ENCODE peak calls at places on chromosomes 11 and 22, in five cellular contexts. J is psoas muscle, T is colonic mucosa, K is mammary epithelial cell, U is AG04449. W is an unnamed sample.

GRCh38 chr11:120203626-120204025 is 7.2 kb upstream of the OAF start:
- DNase-seq in J (no peak), T (no peak), K (no peak), U (no peak), W (no peak)

GRCh38 chr22:26513852-26514251 is 1.6 kb upstream of the TFIP11 start:
- DNase-seq in J (no peak), T (no peak), K (no peak), U (no peak), W (no peak)

GRCh38 chr11:45026835-45027234 is 76.2 kb upstream of the TP53I11 start:
- DNase-seq in J (no peak), T (no peak), K (no peak), U (no peak), W (no peak)

GRCh38 chr11:8318536-8318935 is 54.9 kb upstream of the LMO1 start:
- DNase-seq in J (no peak), T (no peak), K (no peak), U (no peak), W (no peak)

GRCh38 chr11:125750629-125751028 is 4.5 kb downstream of the PATE1 start:
- DNase-seq in J (no peak), T (no peak), K (no peak), U (no peak), W (no peak)

GRCh38 chr11:90208857-90209256 is 14.0 kb downstream of the CHORDC1 start:
- DNase-seq in J (no peak), T (no peak), K (no peak), U (no peak), W (no peak)

GRCh38 chr11:31799036-31799793 is 11.9 kb downstream of the PAX6 start:
- DNase-seq in J (no peak), T (no peak), K (no peak), U (no peak), W (no peak)

GRCh38 chr22:37519268-37520195 is at the start of gene CARD10:
- DNase-seq in J (no peak), T (peak), K (peak), U (no peak), W (peak)

GRCh38 chr11:64835616-64836447 is 8.6 kb downstream of the CDC42BPG start:
- DNase-seq in J (no peak), T (no peak), K (no peak), U (no peak), W (peak)

GRCh38 chr11:107741044-107741823 is 29.4 kb upstream of the SLN start:
- DNase-seq in J (no peak), T (no peak), K (peak), U (no peak), W (no peak)

GRCh38 chr11:99632969-99633368 is 612.2 kb downstream of the CNTN5 start:
- DNase-seq in J (no peak), T (no peak), K (no peak), U (no peak), W (no peak)

GRCh38 chr11:35927730-35928129 is 16.1 kb upstream of the LDLRAD3 start:
- DNase-seq in J (peak), T (peak), K (peak), U (no peak), W (no peak)

GRCh38 chr11:20754957-20755356 is 85.6 kb downstream of the NELL1 start:
- DNase-seq in J (no peak), T (no peak), K (peak), U (no peak), W (no peak)

GRCh38 chr11:61254403-61255025 is 13.5 kb downstream of the PGA5 start:
- DNase-seq in J (peak), T (peak), K (peak), U (no peak), W (peak)

GRCh38 chr22:40022536-40023225 is 27.9 kb downstream of the FAM83F start:
- DNase-seq in J (no peak), T (peak), K (peak), U (no peak), W (no peak)

GRCh38 chr11:65221026-65221425 is 39.3 kb downstream of the CAPN1 start:
- DNase-seq in J (no peak), T (no peak), K (no peak), U (no peak), W (no peak)

GRCh38 chr11:33898957-33899356 is 7.1 kb upstream of the LMO2 start:
- DNase-seq in J (no peak), T (no peak), K (no peak), U (no peak), W (no peak)

GRCh38 chr22:46068908-46069481 is 81.3 kb upstream of the PPARA start:
- DNase-seq in J (peak), T (no peak), K (peak), U (peak), W (no peak)

GRCh38 chr22:46738961-46739870 is 1.2 kb upstream of the CERK start:
- DNase-seq in J (peak), T (peak), K (no peak), U (no peak), W (peak)

GRCh38 chr11:92838655-92839334 is 130.7 kb upstream of the MTNR1B start:
- DNase-seq in J (no peak), T (no peak), K (no peak), U (no peak), W (no peak)

GRCh38 chr11:112227002-112227401 is 774 bp downstream of the PTS start:
- DNase-seq in J (no peak), T (no peak), K (peak), U (no peak), W (peak)

GRCh38 chr22:21624120-21624879 is 5.5 kb downstream of the YDJC start:
- DNase-seq in J (peak), T (peak), K (peak), U (no peak), W (peak)

GRCh38 chr22:49975543-49976389 is 15.2 kb downstream of the PIM3 start:
- DNase-seq in J (peak), T (peak), K (no peak), U (no peak), W (no peak)

GRCh38 chr11:129141748-129142475 is 50.2 kb downstream of the ARHGAP32 start:
- DNase-seq in J (no peak), T (no peak), K (peak), U (no peak), W (no peak)

GRCh38 chr11:28697920-28698827 is 590.0 kb downstream of the METTL15 start:
- DNase-seq in J (peak), T (peak), K (peak), U (no peak), W (no peak)

GRCh38 chr22:41528938-41529561 is 15.2 kb downstream of the POLR3H start:
- DNase-seq in J (no peak), T (no peak), K (no peak), U (no peak), W (no peak)
- H3K4me3 ChIP-seq in J (no peak), T (no peak), K (no peak), U (no peak), W (no peak)

GRCh38 chr11:122883682-122883981 is 1.1 kb downstream of the JHY start:
- DNase-seq in J (no peak), T (no peak), K (no peak), U (no peak), W (no peak)
- H3K4me3 ChIP-seq in J (peak), T (peak), K (peak), U (peak), W (peak)

DNA sequence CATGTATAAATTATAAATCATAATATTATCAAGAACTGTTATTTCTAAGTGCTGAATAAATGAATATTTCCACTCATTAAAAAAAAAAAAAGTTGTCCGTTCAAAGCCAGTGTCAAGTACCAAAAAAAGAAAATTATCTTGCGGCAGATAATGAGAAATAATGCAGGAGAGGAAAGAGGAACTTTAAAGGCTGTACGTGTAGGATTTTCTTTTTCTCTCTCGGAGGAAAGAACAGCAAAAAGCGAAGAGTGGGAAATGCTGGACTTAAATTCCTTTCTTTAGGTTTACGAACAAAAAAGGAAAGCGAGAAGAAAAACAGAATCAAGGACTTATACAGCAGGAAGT is 999 bp upstream of the CCDC83 start:
- DNase-seq in J (no peak), T (no peak), K (no peak), U (no peak), W (no peak)
- H3K4me3 ChIP-seq in J (peak), T (peak), K (peak), U (peak), W (peak)

DNA sequence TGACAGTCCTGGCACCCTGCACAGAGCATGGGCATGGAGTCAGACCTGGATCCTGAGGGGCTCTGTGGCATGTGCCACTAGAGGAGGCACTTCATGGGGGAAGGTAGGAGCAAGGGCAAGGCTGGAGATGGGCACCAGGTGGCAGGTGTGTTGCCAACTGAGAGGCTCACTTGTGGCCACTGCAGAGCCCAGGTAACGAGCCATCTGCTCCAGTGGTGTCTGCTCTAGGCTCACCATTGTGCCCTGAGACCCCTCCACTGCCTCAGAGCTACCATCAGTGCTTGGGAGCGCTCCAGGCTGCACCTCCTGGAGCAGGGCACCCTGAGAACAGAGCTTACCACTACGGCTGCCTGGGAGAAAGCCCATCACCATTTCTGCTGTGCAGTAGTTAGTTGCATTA is 1.3 kb upstream of the ZDHHC8 start:
- DNase-seq in J (no peak), T (no peak), K (no peak), U (no peak), W (peak)
- H3K4me3 ChIP-seq in J (no peak), T (no peak), K (no peak), U (no peak), W (no peak)

DNA sequence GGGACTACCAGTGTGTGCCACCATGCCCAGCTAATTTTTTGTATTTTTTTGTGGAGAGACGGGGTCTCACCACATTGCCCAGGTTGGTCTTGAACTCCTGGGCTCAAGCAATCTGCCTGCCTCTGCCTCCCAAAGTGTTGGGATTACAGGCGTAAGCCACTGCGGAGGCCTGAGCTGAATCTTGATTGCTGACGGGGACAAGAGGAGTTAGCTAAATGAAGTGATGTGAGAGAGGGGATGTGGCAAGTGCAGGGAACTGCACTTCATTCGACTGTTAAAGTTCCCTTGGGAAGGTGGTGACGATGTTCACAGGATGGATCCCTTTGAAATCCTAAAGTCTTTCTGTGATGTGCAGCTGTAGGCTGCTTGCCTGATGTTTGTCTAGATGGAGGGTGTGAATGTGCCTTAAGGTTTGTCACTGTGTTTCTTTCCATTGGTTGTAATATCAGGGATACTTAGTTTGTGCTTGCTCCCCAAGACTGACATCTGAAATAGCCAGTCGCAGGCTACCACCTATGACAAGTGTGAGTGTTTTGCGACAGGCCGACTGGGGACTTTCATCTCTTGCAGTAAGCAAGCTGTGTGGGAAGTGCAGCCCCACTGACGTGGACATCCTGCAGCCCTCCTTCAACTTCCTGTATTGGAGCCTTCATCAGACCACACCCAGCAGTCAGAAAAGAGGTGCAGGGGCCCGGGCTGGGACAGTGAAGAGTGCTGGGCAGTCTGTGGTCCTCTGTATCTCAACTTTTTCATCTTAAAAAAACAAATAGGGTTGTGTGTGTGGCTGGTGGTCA is 19.6 kb upstream of the CCDC134 start:
- DNase-seq in J (peak), T (peak), K (no peak), U (no peak), W (peak)
- H3K4me3 ChIP-seq in J (no peak), T (peak), K (no peak), U (no peak), W (peak)

GRCh38 chr11:43129329-43129728 is 182.5 kb upstream of the API5 start:
- DNase-seq in J (no peak), T (no peak), K (no peak), U (no peak), W (no peak)

GRCh38 chr11:43135966-43136534 is 175.7 kb upstream of the API5 start:
- DNase-seq in J (no peak), T (no peak), K (no peak), U (no peak), W (no peak)

GRCh38 chr11:43130616-43131015 is 181.2 kb upstream of the API5 start:
- DNase-seq in J (no peak), T (peak), K (no peak), U (no peak), W (no peak)
- H3K4me3 ChIP-seq in J (no peak), T (no peak), K (no peak), U (no peak), W (no peak)

DNA sequence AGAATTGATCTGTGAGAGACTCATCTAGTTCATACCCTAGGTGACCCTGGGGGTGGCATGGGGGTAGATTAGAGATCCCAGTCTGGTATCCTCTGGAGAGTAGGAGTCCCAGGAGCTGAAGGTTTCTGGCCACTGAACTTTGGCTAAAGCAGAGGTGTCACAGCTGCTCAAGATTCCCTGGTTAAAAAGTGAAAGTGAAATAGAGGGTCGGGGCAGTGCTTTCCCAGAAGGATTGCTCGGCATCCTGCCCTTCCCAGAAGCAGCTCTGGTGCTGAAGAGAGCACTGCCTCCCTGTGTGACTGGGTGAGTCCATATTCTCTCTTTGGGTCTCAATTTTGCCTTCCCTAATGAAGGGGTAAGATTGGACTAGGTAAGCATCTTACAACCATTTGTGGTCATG is 651 bp downstream of the IL18BP start:
- DNase-seq in J (no peak), T (no peak), K (no peak), U (no peak), W (no peak)
- H3K4me3 ChIP-seq in J (peak), T (no peak), K (no peak), U (no peak), W (peak)

GRCh38 chr11:123135863-123136446 is 59.1 kb downstream of the CLMP start:
- DNase-seq in J (no peak), T (no peak), K (no peak), U (no peak), W (no peak)

GRCh38 chr11:123143476-123143875 is 51.6 kb downstream of the CLMP start:
- DNase-seq in J (no peak), T (no peak), K (no peak), U (no peak), W (no peak)

GRCh38 chr11:123132881-123133280 is 62.2 kb downstream of the CLMP start:
- DNase-seq in J (no peak), T (no peak), K (no peak), U (no peak), W (no peak)

GRCh38 chr11:123139206-123139605 is 55.8 kb downstream of the CLMP start:
- DNase-seq in J (no peak), T (no peak), K (no peak), U (no peak), W (no peak)

DNA sequence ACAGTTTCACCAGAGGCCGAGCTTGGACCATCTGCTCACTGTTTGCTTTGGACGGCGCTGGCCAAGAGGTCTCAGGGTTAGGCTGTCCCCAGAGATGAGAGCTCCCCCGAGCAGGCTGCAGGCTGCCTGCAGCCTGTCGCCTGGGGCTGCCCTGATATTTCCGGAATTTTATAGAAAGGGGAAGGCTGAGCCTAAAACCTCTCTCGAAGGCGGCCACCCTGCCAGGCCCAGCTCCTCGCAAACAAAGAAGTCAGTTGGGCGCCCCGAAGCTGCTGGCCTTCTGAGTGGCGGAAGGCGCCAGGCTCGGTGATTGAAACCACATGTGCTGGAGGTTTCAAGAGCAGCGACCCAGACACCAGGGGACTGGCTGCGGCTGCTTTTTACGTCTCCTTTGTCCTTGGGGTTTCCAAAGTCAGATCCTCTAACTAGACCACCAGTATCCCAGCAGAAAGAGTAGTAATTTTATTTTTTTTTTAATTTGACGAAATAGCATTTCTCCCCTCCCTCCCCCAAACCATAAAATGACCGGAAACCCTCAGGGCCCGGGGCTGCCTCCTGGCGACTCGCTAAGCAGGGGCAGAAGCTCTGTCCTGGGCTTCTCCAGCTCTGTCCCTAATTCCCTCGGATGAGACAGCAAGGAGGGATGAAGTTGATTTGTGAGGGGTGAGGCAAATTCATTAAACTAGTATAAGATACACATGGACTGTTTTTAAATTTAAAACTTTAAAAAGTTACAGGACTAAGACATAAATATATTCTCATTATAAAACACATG is 57.4 kb downstream of the CLMP start:
- DNase-seq in J (peak), T (peak), K (no peak), U (no peak), W (no peak)
- H3K4me3 ChIP-seq in J (peak), T (no peak), K (no peak), U (peak), W (no peak)

DNA sequence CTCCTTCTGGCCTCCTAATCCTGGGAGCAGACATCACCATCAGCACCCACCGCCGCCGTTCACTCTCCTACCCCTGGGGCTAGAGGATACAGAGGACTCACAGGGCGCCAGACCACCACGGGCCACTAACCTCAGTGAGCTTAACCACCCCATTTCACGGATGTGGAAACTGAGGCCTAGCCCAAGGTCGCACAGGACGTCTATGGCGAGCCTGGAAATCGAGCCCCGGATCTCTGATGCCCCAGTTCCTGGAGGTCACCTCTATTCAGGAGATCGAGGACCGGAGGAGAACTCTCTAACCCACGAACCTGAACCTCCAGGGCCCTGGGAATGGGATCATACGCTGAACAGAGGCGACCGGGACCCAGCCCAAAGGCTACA is 349 bp downstream of the TIMM10 start:
- DNase-seq in J (no peak), T (peak), K (no peak), U (no peak), W (no peak)
- H3K4me3 ChIP-seq in J (peak), T (peak), K (peak), U (peak), W (peak)